ENCODE peak calls at places on chromosomes 11 and 22, in seven cellular contexts. One of them, this sample, is unnamed.

GRCh38 chr11:111729441-111729840 is 36.7 kb downstream of the PPP2R1B start:
- DNase-seq in body of pancreas: no peak
- DNase-seq in glutamatergic neuron: no peak
- DNase-seq in lower lobe of right lung: no peak
- DNase-seq in lower leg skin: no peak
- DNase-seq in PC-9: no peak
- DNase-seq in OCI-LY7: no peak
- DNase-seq in this sample: no peak

GRCh38 chr11:120108785-120109168 is 29.1 kb downstream of the TRIM29 start:
- DNase-seq in OCI-LY7: no peak
- DNase-seq in lower lobe of right lung: no peak
- DNase-seq in body of pancreas: no peak
- DNase-seq in lower leg skin: no peak
- DNase-seq in glutamatergic neuron: no peak
- DNase-seq in PC-9: no peak
- DNase-seq in this sample: no peak

GRCh38 chr22:35452351-35452781 is 52.4 kb downstream of the MCM5 start:
- DNase-seq in lower lobe of right lung: peak
- DNase-seq in glutamatergic neuron: no peak
- DNase-seq in OCI-LY7: no peak
- DNase-seq in lower leg skin: no peak
- DNase-seq in PC-9: no peak
- DNase-seq in body of pancreas: peak
- DNase-seq in this sample: no peak

GRCh38 chr11:98835336-98835735 is 185.4 kb upstream of the CNTN5 start:
- DNase-seq in glutamatergic neuron: no peak
- DNase-seq in lower lobe of right lung: no peak
- DNase-seq in body of pancreas: no peak
- DNase-seq in lower leg skin: no peak
- DNase-seq in OCI-LY7: no peak
- DNase-seq in PC-9: no peak
- DNase-seq in this sample: no peak

GRCh38 chr11:126310229-126310991 is 6.5 kb downstream of the DCPS start:
- DNase-seq in PC-9: peak
- DNase-seq in lower leg skin: peak
- DNase-seq in body of pancreas: peak
- DNase-seq in OCI-LY7: peak
- DNase-seq in lower lobe of right lung: peak
- DNase-seq in glutamatergic neuron: peak
- DNase-seq in this sample: peak

GRCh38 chr22:45426387-45426786 is 12.9 kb downstream of the RIBC2 start:
- DNase-seq in lower lobe of right lung: no peak
- DNase-seq in lower leg skin: peak
- DNase-seq in OCI-LY7: no peak
- DNase-seq in glutamatergic neuron: no peak
- DNase-seq in PC-9: no peak
- DNase-seq in body of pancreas: no peak
- DNase-seq in this sample: no peak

GRCh38 chr22:30309981-30310672 is 16.6 kb downstream of the TBC1D10A start:
- DNase-seq in PC-9: no peak
- DNase-seq in lower leg skin: no peak
- DNase-seq in OCI-LY7: peak
- DNase-seq in lower lobe of right lung: peak
- DNase-seq in glutamatergic neuron: no peak
- DNase-seq in body of pancreas: peak
- DNase-seq in this sample: peak

GRCh38 chr11:59207988-59208432 is 4.7 kb downstream of the MPEG1 start:
- DNase-seq in lower lobe of right lung: no peak
- DNase-seq in body of pancreas: peak
- DNase-seq in OCI-LY7: peak
- DNase-seq in lower leg skin: no peak
- DNase-seq in PC-9: peak
- DNase-seq in glutamatergic neuron: peak
- DNase-seq in this sample: peak

GRCh38 chr11:73152086-73152853 is 10.2 kb upstream of the FCHSD2 start:
- DNase-seq in PC-9: no peak
- DNase-seq in lower leg skin: peak
- DNase-seq in glutamatergic neuron: no peak
- DNase-seq in body of pancreas: no peak
- DNase-seq in OCI-LY7: peak
- DNase-seq in lower lobe of right lung: no peak
- DNase-seq in this sample: no peak

GRCh38 chr22:31734512-31734911 is 15.4 kb downstream of the PRR14L start:
- DNase-seq in body of pancreas: no peak
- DNase-seq in lower leg skin: no peak
- DNase-seq in PC-9: no peak
- DNase-seq in glutamatergic neuron: no peak
- DNase-seq in OCI-LY7: no peak
- DNase-seq in lower lobe of right lung: no peak
- DNase-seq in this sample: no peak

GRCh38 chr22:29078036-29078868 is 5.4 kb downstream of the KREMEN1 start:
- DNase-seq in PC-9: no peak
- DNase-seq in OCI-LY7: no peak
- DNase-seq in lower lobe of right lung: no peak
- DNase-seq in lower leg skin: no peak
- DNase-seq in glutamatergic neuron: no peak
- DNase-seq in body of pancreas: no peak
- DNase-seq in this sample: no peak

GRCh38 chr11:2812371-2812991 is 73.1 kb downstream of the CDKN1C start:
- DNase-seq in body of pancreas: peak
- DNase-seq in glutamatergic neuron: no peak
- DNase-seq in OCI-LY7: no peak
- DNase-seq in lower leg skin: no peak
- DNase-seq in lower lobe of right lung: peak
- DNase-seq in PC-9: no peak
- DNase-seq in this sample: no peak

GRCh38 chr11:64844330-64845124 is at the start of gene CDC42BPG:
- DNase-seq in PC-9: peak
- DNase-seq in lower leg skin: no peak
- DNase-seq in body of pancreas: peak
- DNase-seq in OCI-LY7: peak
- DNase-seq in lower lobe of right lung: peak
- DNase-seq in glutamatergic neuron: peak
- DNase-seq in this sample: peak

GRCh38 chr11:117490911-117491310 is 163.3 kb downstream of the CEP164 start:
- DNase-seq in PC-9: no peak
- DNase-seq in lower leg skin: no peak
- DNase-seq in lower lobe of right lung: no peak
- DNase-seq in body of pancreas: no peak
- DNase-seq in glutamatergic neuron: no peak
- DNase-seq in OCI-LY7: no peak
- DNase-seq in this sample: no peak

GRCh38 chr11:37947816-37948215 is 1349.8 kb upstream of the RAG2 start:
- DNase-seq in PC-9: no peak
- DNase-seq in lower lobe of right lung: no peak
- DNase-seq in OCI-LY7: no peak
- DNase-seq in body of pancreas: no peak
- DNase-seq in glutamatergic neuron: no peak
- DNase-seq in lower leg skin: no peak
- DNase-seq in this sample: no peak

GRCh38 chr11:118908931-118909618 is 16.7 kb downstream of the BCL9L start:
- DNase-seq in glutamatergic neuron: peak
- DNase-seq in body of pancreas: peak
- DNase-seq in OCI-LY7: no peak
- DNase-seq in lower leg skin: peak
- DNase-seq in PC-9: peak
- DNase-seq in lower lobe of right lung: peak
- DNase-seq in this sample: no peak

GRCh38 chr11:34631297-34631696 is 10.4 kb downstream of the EHF start:
- DNase-seq in lower lobe of right lung: no peak
- DNase-seq in lower leg skin: no peak
- DNase-seq in body of pancreas: no peak
- DNase-seq in OCI-LY7: no peak
- DNase-seq in PC-9: no peak
- DNase-seq in glutamatergic neuron: no peak
- DNase-seq in this sample: no peak

GRCh38 chr11:66008468-66009101 is 3.2 kb upstream of the CST6 start:
- DNase-seq in lower leg skin: no peak
- DNase-seq in body of pancreas: no peak
- DNase-seq in lower lobe of right lung: no peak
- DNase-seq in PC-9: peak
- DNase-seq in glutamatergic neuron: no peak
- DNase-seq in OCI-LY7: no peak
- DNase-seq in this sample: no peak

GRCh38 chr11:115132829-115133228 is 371.4 kb downstream of the CADM1 start:
- DNase-seq in PC-9: no peak
- DNase-seq in lower lobe of right lung: no peak
- DNase-seq in OCI-LY7: peak
- DNase-seq in glutamatergic neuron: no peak
- DNase-seq in lower leg skin: no peak
- DNase-seq in body of pancreas: no peak
- DNase-seq in this sample: peak

GRCh38 chr11:87224486-87224885 is 186.8 kb downstream of the TMEM135 start:
- DNase-seq in lower leg skin: no peak
- DNase-seq in body of pancreas: no peak
- DNase-seq in glutamatergic neuron: no peak
- DNase-seq in OCI-LY7: no peak
- DNase-seq in lower lobe of right lung: no peak
- DNase-seq in PC-9: no peak
- DNase-seq in this sample: no peak

GRCh38 chr22:41833369-41834004 is 582 bp downstream of the SREBF2 start:
- DNase-seq in PC-9: peak
- DNase-seq in glutamatergic neuron: peak
- DNase-seq in body of pancreas: peak
- DNase-seq in lower leg skin: peak
- DNase-seq in OCI-LY7: peak
- DNase-seq in lower lobe of right lung: peak
- DNase-seq in this sample: peak

GRCh38 chr22:23282089-23282501 is 101.8 kb downstream of the BCR start:
- DNase-seq in OCI-LY7: no peak
- DNase-seq in lower lobe of right lung: peak
- DNase-seq in body of pancreas: peak
- DNase-seq in glutamatergic neuron: no peak
- DNase-seq in lower leg skin: peak
- DNase-seq in PC-9: peak
- DNase-seq in this sample: no peak
- TF ChIP-seq CTCF in OCI-LY7: peak
- TF ChIP-seq CTCF in lower lobe of right lung: peak
- TF ChIP-seq CTCF in body of pancreas: no peak
- TF ChIP-seq CTCF in glutamatergic neuron: peak
- TF ChIP-seq CTCF in lower leg skin: no peak
- TF ChIP-seq CTCF in PC-9: peak
- TF ChIP-seq CTCF in this sample: peak

GRCh38 chr11:19605500-19606371 is 106.9 kb upstream of the NAV2 start:
- DNase-seq in lower lobe of right lung: no peak
- DNase-seq in glutamatergic neuron: no peak
- DNase-seq in OCI-LY7: no peak
- DNase-seq in body of pancreas: no peak
- DNase-seq in PC-9: no peak
- DNase-seq in lower leg skin: peak
- DNase-seq in this sample: no peak
- TF ChIP-seq CTCF in lower lobe of right lung: no peak
- TF ChIP-seq CTCF in glutamatergic neuron: no peak
- TF ChIP-seq CTCF in OCI-LY7: no peak
- TF ChIP-seq CTCF in body of pancreas: no peak
- TF ChIP-seq CTCF in PC-9: no peak
- TF ChIP-seq CTCF in lower leg skin: no peak
- TF ChIP-seq CTCF in this sample: no peak

GRCh38 chr11:69948256-69949141 is 129.3 kb upstream of the FGF3 start:
- DNase-seq in OCI-LY7: no peak
- DNase-seq in body of pancreas: peak
- DNase-seq in lower leg skin: no peak
- DNase-seq in PC-9: peak
- DNase-seq in glutamatergic neuron: no peak
- DNase-seq in lower lobe of right lung: no peak
- DNase-seq in this sample: no peak
- TF ChIP-seq CTCF in OCI-LY7: no peak
- TF ChIP-seq CTCF in body of pancreas: no peak
- TF ChIP-seq CTCF in lower leg skin: no peak
- TF ChIP-seq CTCF in PC-9: peak
- TF ChIP-seq CTCF in glutamatergic neuron: no peak
- TF ChIP-seq CTCF in lower lobe of right lung: no peak
- TF ChIP-seq CTCF in this sample: no peak

DNA sequence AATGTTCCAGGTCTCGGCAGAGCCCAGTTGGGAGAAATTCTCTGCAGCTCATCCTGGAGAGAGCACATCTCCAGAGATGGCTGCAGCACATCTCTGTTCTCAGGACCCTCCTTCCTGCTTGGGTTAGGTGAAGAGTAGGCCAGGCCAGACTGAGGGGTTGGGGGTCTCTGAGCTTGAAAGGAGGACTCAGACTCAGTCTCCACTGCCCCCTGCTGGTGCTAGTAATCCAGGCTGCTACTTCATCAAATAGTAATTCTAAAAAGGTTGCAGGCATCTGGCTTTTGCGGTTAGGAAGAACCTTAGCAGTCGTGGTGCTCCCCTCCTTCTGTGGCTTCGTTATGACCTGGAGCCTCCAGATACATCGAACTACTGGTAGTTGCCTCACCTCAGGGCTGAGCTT is 9.7 kb downstream of the TUB start:
- DNase-seq in OCI-LY7: peak
- DNase-seq in lower lobe of right lung: no peak
- DNase-seq in body of pancreas: no peak
- DNase-seq in lower leg skin: no peak
- DNase-seq in glutamatergic neuron: peak
- DNase-seq in PC-9: no peak
- DNase-seq in this sample: peak
- TF ChIP-seq CTCF in OCI-LY7: peak
- TF ChIP-seq CTCF in lower lobe of right lung: peak
- TF ChIP-seq CTCF in body of pancreas: peak
- TF ChIP-seq CTCF in lower leg skin: no peak
- TF ChIP-seq CTCF in glutamatergic neuron: peak
- TF ChIP-seq CTCF in PC-9: peak
- TF ChIP-seq CTCF in this sample: peak

GRCh38 chr11:122108828-122109227 is 7.2 kb downstream of the BLID start:
- DNase-seq in OCI-LY7: no peak
- DNase-seq in lower lobe of right lung: no peak
- DNase-seq in lower leg skin: no peak
- DNase-seq in glutamatergic neuron: no peak
- DNase-seq in body of pancreas: no peak
- DNase-seq in PC-9: no peak
- DNase-seq in this sample: no peak

GRCh38 chr11:122109932-122110331 is 6.1 kb downstream of the BLID start:
- DNase-seq in lower lobe of right lung: no peak
- DNase-seq in lower leg skin: no peak
- DNase-seq in body of pancreas: no peak
- DNase-seq in OCI-LY7: no peak
- DNase-seq in glutamatergic neuron: no peak
- DNase-seq in PC-9: no peak
- DNase-seq in this sample: no peak

GRCh38 chr11:122107566-122107965 is 8.4 kb downstream of the BLID start:
- DNase-seq in PC-9: no peak
- DNase-seq in lower lobe of right lung: no peak
- DNase-seq in lower leg skin: no peak
- DNase-seq in glutamatergic neuron: no peak
- DNase-seq in body of pancreas: no peak
- DNase-seq in OCI-LY7: no peak
- DNase-seq in this sample: no peak

GRCh38 chr11:122107045-122107444 is 9.0 kb downstream of the BLID start:
- DNase-seq in body of pancreas: no peak
- DNase-seq in glutamatergic neuron: no peak
- DNase-seq in lower leg skin: no peak
- DNase-seq in lower lobe of right lung: no peak
- DNase-seq in OCI-LY7: no peak
- DNase-seq in PC-9: no peak
- DNase-seq in this sample: no peak

GRCh38 chr11:122108192-122108799 is 7.7 kb downstream of the BLID start:
- DNase-seq in glutamatergic neuron: peak
- DNase-seq in lower leg skin: no peak
- DNase-seq in body of pancreas: peak
- DNase-seq in lower lobe of right lung: no peak
- DNase-seq in OCI-LY7: peak
- DNase-seq in PC-9: no peak
- DNase-seq in this sample: no peak
- TF ChIP-seq CTCF in glutamatergic neuron: peak
- TF ChIP-seq CTCF in lower leg skin: no peak
- TF ChIP-seq CTCF in body of pancreas: peak
- TF ChIP-seq CTCF in lower lobe of right lung: peak
- TF ChIP-seq CTCF in OCI-LY7: peak
- TF ChIP-seq CTCF in PC-9: peak
- TF ChIP-seq CTCF in this sample: peak

This sample was measured in GM10248.